ENCODE peak calls at places on chromosomes 11 and 22, in eight cellular contexts. One of them, this sample, is unnamed.
A peak's percentile ranks its signal among the peaks of the same experiment; 100 is the strongest.

GRCh38 chr11:89521294-89521693 is 30.1 kb upstream of the NOX4 start:
- DNase-seq in prostate gland: no peak
- DNase-seq in stomach: no peak
- DNase-seq in heart right ventricle: no peak
- DNase-seq in K562: no peak
- DNase-seq in IMR-90: peak; percentile 23
- DNase-seq in spleen: no peak
- DNase-seq in upper lobe of right lung: no peak
- DNase-seq in this sample: no peak

GRCh38 chr11:134558916-134559616 is 147.0 kb upstream of the B3GAT1 start:
- DNase-seq in prostate gland: no peak
- DNase-seq in stomach: no peak
- DNase-seq in heart right ventricle: no peak
- DNase-seq in K562: no peak
- DNase-seq in IMR-90: no peak
- DNase-seq in spleen: no peak
- DNase-seq in upper lobe of right lung: peak; percentile 40
- DNase-seq in this sample: no peak

GRCh38 chr11:128494418-128495332 is 92.7 kb downstream of the ETS1 start:
- DNase-seq in prostate gland: no peak
- DNase-seq in stomach: no peak
- DNase-seq in heart right ventricle: no peak
- DNase-seq in K562: no peak
- DNase-seq in IMR-90: no peak
- DNase-seq in spleen: no peak
- DNase-seq in upper lobe of right lung: no peak
- DNase-seq in this sample: no peak

GRCh38 chr11:104892723-104893511 is 5.3 kb downstream of the CASP12 start:
- DNase-seq in prostate gland: no peak
- DNase-seq in stomach: no peak
- DNase-seq in heart right ventricle: no peak
- DNase-seq in K562: no peak
- DNase-seq in IMR-90: peak; percentile 75
- DNase-seq in spleen: no peak
- DNase-seq in upper lobe of right lung: no peak
- DNase-seq in this sample: no peak

GRCh38 chr11:131146817-131147490 is 223.5 kb upstream of the NTM start:
- DNase-seq in prostate gland: no peak
- DNase-seq in stomach: no peak
- DNase-seq in heart right ventricle: no peak
- DNase-seq in K562: no peak
- DNase-seq in IMR-90: peak; percentile 36
- DNase-seq in spleen: no peak
- DNase-seq in upper lobe of right lung: no peak
- DNase-seq in this sample: no peak

GRCh38 chr22:18954333-18954732 is 18.2 kb upstream of the PRODH start:
- DNase-seq in prostate gland: peak; percentile 58
- DNase-seq in stomach: peak; percentile 75
- DNase-seq in heart right ventricle: peak; percentile 66
- DNase-seq in K562: peak; percentile 78
- DNase-seq in IMR-90: peak; percentile 25
- DNase-seq in spleen: peak; percentile 92
- DNase-seq in upper lobe of right lung: peak; percentile 84
- DNase-seq in this sample: peak; percentile 49

GRCh38 chr11:44530413-44531115 is 34.9 kb upstream of the CD82 start:
- DNase-seq in prostate gland: no peak
- DNase-seq in stomach: no peak
- DNase-seq in heart right ventricle: no peak
- DNase-seq in K562: peak; percentile 48
- DNase-seq in IMR-90: peak; percentile 19
- DNase-seq in spleen: no peak
- DNase-seq in upper lobe of right lung: no peak
- DNase-seq in this sample: no peak

GRCh38 chr11:44199298-44199697 is 103.8 kb downstream of the EXT2 start:
- DNase-seq in prostate gland: no peak
- DNase-seq in stomach: no peak
- DNase-seq in heart right ventricle: no peak
- DNase-seq in K562: no peak
- DNase-seq in IMR-90: no peak
- DNase-seq in spleen: no peak
- DNase-seq in upper lobe of right lung: no peak
- DNase-seq in this sample: no peak

GRCh38 chr22:43884600-43885318 is 7.1 kb downstream of the PNPLA5 start:
- DNase-seq in prostate gland: no peak
- DNase-seq in stomach: peak; percentile 57
- DNase-seq in heart right ventricle: peak; percentile 71
- DNase-seq in K562: peak; percentile 72
- DNase-seq in IMR-90: peak; percentile 31
- DNase-seq in spleen: peak; percentile 82
- DNase-seq in upper lobe of right lung: peak; percentile 82
- DNase-seq in this sample: peak; percentile 10

GRCh38 chr11:128707671-128708070 is 13.8 kb downstream of the FLI1 start:
- DNase-seq in prostate gland: no peak
- DNase-seq in stomach: no peak
- DNase-seq in heart right ventricle: no peak
- DNase-seq in K562: no peak
- DNase-seq in IMR-90: peak; percentile 76
- DNase-seq in spleen: no peak
- DNase-seq in upper lobe of right lung: no peak
- DNase-seq in this sample: no peak

GRCh38 chr11:82701847-82702520 is 31.7 kb downstream of the FAM181B start:
- DNase-seq in prostate gland: no peak
- DNase-seq in stomach: no peak
- DNase-seq in heart right ventricle: no peak
- DNase-seq in K562: peak; percentile 53
- DNase-seq in IMR-90: peak; percentile 16
- DNase-seq in spleen: no peak
- DNase-seq in upper lobe of right lung: no peak
- DNase-seq in this sample: no peak

GRCh38 chr11:102473543-102473942 is 21.0 kb upstream of the TMEM123 start:
- DNase-seq in prostate gland: no peak
- DNase-seq in stomach: peak; percentile 72
- DNase-seq in heart right ventricle: no peak
- DNase-seq in K562: no peak
- DNase-seq in IMR-90: no peak
- DNase-seq in spleen: no peak
- DNase-seq in upper lobe of right lung: no peak
- DNase-seq in this sample: no peak

GRCh38 chr22:23178512-23179254 is 1.6 kb upstream of the BCR start:
- DNase-seq in prostate gland: peak; percentile 47
- DNase-seq in stomach: peak; percentile 75
- DNase-seq in heart right ventricle: peak; percentile 74
- DNase-seq in K562: peak; percentile 100
- DNase-seq in IMR-90: peak; percentile 38
- DNase-seq in spleen: peak; percentile 91
- DNase-seq in upper lobe of right lung: peak; percentile 84
- DNase-seq in this sample: peak; percentile 65

GRCh38 chr11:12187399-12187798 is 77.0 kb downstream of the MICAL2 start:
- DNase-seq in prostate gland: no peak
- DNase-seq in stomach: no peak
- DNase-seq in heart right ventricle: no peak
- DNase-seq in K562: peak; percentile 33
- DNase-seq in IMR-90: peak; percentile 64
- DNase-seq in spleen: no peak
- DNase-seq in upper lobe of right lung: no peak
- DNase-seq in this sample: no peak

GRCh38 chr11:120248551-120249278 is 8.8 kb downstream of the POU2F3 start:
- DNase-seq in prostate gland: no peak
- DNase-seq in stomach: no peak
- DNase-seq in heart right ventricle: no peak
- DNase-seq in K562: no peak
- DNase-seq in IMR-90: peak; percentile 48
- DNase-seq in spleen: peak; percentile 33
- DNase-seq in upper lobe of right lung: no peak
- DNase-seq in this sample: no peak

GRCh38 chr11:87299041-87299481 is 261.3 kb downstream of the TMEM135 start:
- DNase-seq in prostate gland: no peak
- DNase-seq in stomach: no peak
- DNase-seq in heart right ventricle: no peak
- DNase-seq in K562: no peak
- DNase-seq in IMR-90: no peak
- DNase-seq in spleen: no peak
- DNase-seq in upper lobe of right lung: no peak
- DNase-seq in this sample: no peak

GRCh38 chr11:66967670-66968425 is 7.3 kb upstream of the C11orf86 start:
- DNase-seq in prostate gland: no peak
- DNase-seq in stomach: no peak
- DNase-seq in heart right ventricle: peak; percentile 36
- DNase-seq in K562: peak; percentile 8
- DNase-seq in IMR-90: peak; percentile 90
- DNase-seq in spleen: no peak
- DNase-seq in upper lobe of right lung: no peak
- DNase-seq in this sample: no peak

GRCh38 chr11:112797653-112798293 is 163.4 kb upstream of the NCAM1 start:
- DNase-seq in prostate gland: no peak
- DNase-seq in stomach: peak; percentile 68
- DNase-seq in heart right ventricle: no peak
- DNase-seq in K562: peak; percentile 69
- DNase-seq in IMR-90: no peak
- DNase-seq in spleen: no peak
- DNase-seq in upper lobe of right lung: no peak
- DNase-seq in this sample: no peak

GRCh38 chr11:47256374-47256773 is 1.4 kb upstream of the NR1H3 start:
- DNase-seq in prostate gland: no peak
- DNase-seq in stomach: no peak
- DNase-seq in heart right ventricle: no peak
- DNase-seq in K562: no peak
- DNase-seq in IMR-90: no peak
- DNase-seq in spleen: peak; percentile 5
- DNase-seq in upper lobe of right lung: no peak
- DNase-seq in this sample: no peak

GRCh38 chr11:12914401-12914912 is 94.7 kb upstream of the RASSF10 start:
- DNase-seq in prostate gland: peak; percentile 25
- DNase-seq in stomach: no peak
- DNase-seq in heart right ventricle: peak; percentile 75
- DNase-seq in K562: peak; percentile 48
- DNase-seq in IMR-90: peak; percentile 33
- DNase-seq in spleen: no peak
- DNase-seq in upper lobe of right lung: peak; percentile 67
- DNase-seq in this sample: no peak

GRCh38 chr11:67376873-67377808 is 3.7 kb upstream of the CLCF1 start:
- DNase-seq in prostate gland: no peak
- DNase-seq in stomach: no peak
- DNase-seq in heart right ventricle: no peak
- DNase-seq in K562: no peak
- DNase-seq in IMR-90: no peak
- DNase-seq in spleen: no peak
- DNase-seq in upper lobe of right lung: no peak
- DNase-seq in this sample: no peak

DNA sequence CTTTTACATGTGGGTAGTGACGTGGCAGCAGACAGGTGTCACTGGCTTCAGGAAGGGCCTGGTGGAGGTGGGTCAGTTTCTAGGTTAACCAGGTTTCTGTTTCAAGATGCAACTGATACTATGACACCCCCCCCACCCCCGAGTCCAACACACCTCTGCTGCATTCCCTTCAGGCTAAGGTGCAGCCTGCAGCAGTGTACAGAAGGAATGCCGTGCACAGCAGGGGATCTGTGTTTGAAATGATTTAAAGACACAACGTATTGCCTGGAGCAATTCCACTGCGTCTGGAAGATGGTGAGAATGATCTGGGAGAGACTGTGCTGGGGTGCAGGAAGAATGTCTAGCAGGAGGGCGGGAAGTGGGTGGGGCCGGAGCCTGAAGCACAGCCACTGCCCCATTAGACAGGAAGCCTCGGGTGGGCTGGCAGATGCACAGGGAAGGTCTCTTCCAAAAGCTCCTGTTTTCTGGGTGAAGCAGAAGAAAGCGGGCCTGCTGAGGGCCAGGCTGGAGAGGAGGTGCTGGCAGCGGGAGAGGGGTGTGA is 11.9 kb upstream of the TESMIN start:
- DNase-seq in prostate gland: no peak
- DNase-seq in stomach: no peak
- DNase-seq in heart right ventricle: no peak
- DNase-seq in K562: no peak
- DNase-seq in IMR-90: no peak
- DNase-seq in spleen: no peak
- DNase-seq in upper lobe of right lung: no peak
- DNase-seq in this sample: no peak
- H3K27ac ChIP-seq in prostate gland: no peak overlapping the region
- H3K27ac ChIP-seq in stomach: no peak overlapping the region
- H3K27ac ChIP-seq in heart right ventricle: no peak overlapping the region
- H3K27ac ChIP-seq in K562: no peak overlapping the region
- H3K27ac ChIP-seq in IMR-90: no peak overlapping the region
- H3K27ac ChIP-seq in spleen: no peak overlapping the region
- H3K27ac ChIP-seq in upper lobe of right lung: no peak overlapping the region
- H3K27ac ChIP-seq in this sample: no peak overlapping the region

DNA sequence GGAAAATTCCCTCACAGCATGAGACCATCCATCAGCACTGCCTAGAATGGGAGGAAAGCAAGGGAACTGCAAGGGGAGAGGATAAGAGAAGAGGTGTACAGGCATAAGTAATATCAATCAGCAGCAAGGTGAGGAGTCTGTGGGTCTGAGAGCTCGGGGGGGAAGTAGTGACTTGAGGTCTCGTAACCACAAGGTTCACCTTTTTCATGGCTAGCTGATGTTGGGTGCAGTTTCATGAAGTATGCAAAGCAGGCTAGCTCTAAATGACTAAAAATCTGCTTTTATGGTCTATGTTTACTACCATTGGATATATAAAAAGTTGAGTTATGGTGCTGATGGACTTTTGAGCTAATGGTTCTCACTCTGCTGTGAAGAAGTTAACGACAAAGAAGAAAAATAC is 35.8 kb downstream of the OR4C6 start:
- DNase-seq in prostate gland: no peak
- DNase-seq in stomach: no peak
- DNase-seq in heart right ventricle: no peak
- DNase-seq in K562: no peak
- DNase-seq in IMR-90: no peak
- DNase-seq in spleen: no peak
- DNase-seq in upper lobe of right lung: no peak
- DNase-seq in this sample: no peak
- H3K9me3 ChIP-seq in prostate gland: no peaks in the 10 kb centered on the region
- H3K9me3 ChIP-seq in stomach: peaks cover 7% of the 10 kb centered on the region
- H3K9me3 ChIP-seq in heart right ventricle: peaks cover 48% of the 10 kb centered on the region
- H3K9me3 ChIP-seq in K562: peaks cover 2% of the 10 kb centered on the region
- H3K9me3 ChIP-seq in IMR-90: peaks cover 9% of the 10 kb centered on the region
- H3K9me3 ChIP-seq in spleen: peaks cover 46% of the 10 kb centered on the region
- H3K9me3 ChIP-seq in upper lobe of right lung: no peaks in the 10 kb centered on the region
- H3K9me3 ChIP-seq in this sample: no peaks in the 10 kb centered on the region

GRCh38 chr22:21020802-21021429 is 6.0 kb downstream of the P2RX6 start:
- DNase-seq in prostate gland: no peak
- DNase-seq in stomach: no peak
- DNase-seq in heart right ventricle: no peak
- DNase-seq in K562: peak; percentile 98
- DNase-seq in IMR-90: no peak
- DNase-seq in spleen: no peak
- DNase-seq in upper lobe of right lung: no peak
- DNase-seq in this sample: no peak
- TF ChIP-seq CTCF in prostate gland: no peak
- TF ChIP-seq CTCF in stomach: no peak
- TF ChIP-seq CTCF in heart right ventricle: peak; percentile 25
- TF ChIP-seq CTCF in K562: peak; percentile 94
- TF ChIP-seq CTCF in IMR-90: peak; percentile 42
- TF ChIP-seq CTCF in spleen: no peak
- TF ChIP-seq CTCF in upper lobe of right lung: peak; percentile 14
- TF ChIP-seq CTCF in this sample: peak; percentile 23

DNA sequence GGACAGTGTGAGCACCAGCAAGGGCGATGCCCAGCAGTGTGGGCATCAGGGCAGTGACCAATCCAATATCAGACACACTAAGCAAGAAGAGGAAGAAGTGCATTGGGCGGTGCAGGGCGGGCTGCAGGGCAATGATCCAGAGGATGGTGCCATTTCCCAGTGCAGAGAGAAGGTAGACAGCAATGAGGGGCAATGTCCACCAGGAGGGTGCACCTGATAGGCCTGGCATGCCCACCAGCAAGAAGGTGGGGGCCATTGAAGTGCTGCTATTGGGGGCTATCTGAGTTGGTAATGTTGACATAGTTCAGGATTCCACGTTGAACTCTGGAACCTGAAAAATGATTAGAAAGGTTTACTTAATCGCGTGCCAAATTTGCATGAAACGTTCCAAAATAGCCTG is at the start of gene OR51S1:
- DNase-seq in prostate gland: no peak
- DNase-seq in stomach: no peak
- DNase-seq in heart right ventricle: no peak
- DNase-seq in K562: no peak
- DNase-seq in IMR-90: no peak
- DNase-seq in spleen: no peak
- DNase-seq in upper lobe of right lung: no peak
- DNase-seq in this sample: no peak
- H3K27ac ChIP-seq in prostate gland: no peak within 1 kb of the TSS
- H3K27ac ChIP-seq in stomach: no peak within 1 kb of the TSS
- H3K27ac ChIP-seq in heart right ventricle: no peak within 1 kb of the TSS
- H3K27ac ChIP-seq in K562: no peak within 1 kb of the TSS
- H3K27ac ChIP-seq in IMR-90: no peak within 1 kb of the TSS
- H3K27ac ChIP-seq in spleen: no peak within 1 kb of the TSS
- H3K27ac ChIP-seq in upper lobe of right lung: no peak within 1 kb of the TSS
- H3K27ac ChIP-seq in this sample: no peak within 1 kb of the TSS